ENCODE peak calls at places on chromosomes 2 and 18, in four cellular contexts. N is heart right ventricle; I is CD4-positive, CD25-positive, alpha-beta regulatory T cell; O is uterus. M is an unnamed sample.

GRCh38 chr2:128578406-128579385 is 260.0 kb upstream of the HS6ST1 start:
- DNase-seq in O (no peak), N (no peak), I (no peak), M (no peak)

GRCh38 chr2:188475945-188476344 is 184.3 kb downstream of the GULP1 start:
- DNase-seq in N (no peak), I (no peak), O (no peak), M (no peak)

GRCh38 chr2:43387092-43388062 is 161.0 kb upstream of the ZFP36L2 start:
- DNase-seq in N (no peak), O (no peak), I (no peak), M (peak; percentile 36)

GRCh38 chr2:20187331-20187730 is 37.6 kb downstream of the SDC1 start:
- DNase-seq in O (no peak), I (no peak), N (no peak), M (no peak)

GRCh38 chr2:20595439-20596192 is 55.3 kb downstream of the HS1BP3 start:
- DNase-seq in O (peak; percentile 35), N (peak; percentile 17), I (no peak), M (peak; percentile 46)

GRCh38 chr2:45194611-45195010 is 185.4 kb upstream of the SIX2 start:
- DNase-seq in O (no peak), I (no peak), N (no peak), M (no peak)

GRCh38 chr2:134408386-134408785 is 154.5 kb downstream of the MGAT5 start:
- DNase-seq in O (no peak), I (no peak), N (no peak), M (no peak)

GRCh38 chr2:197286805-197287595 is 23.6 kb downstream of the ANKRD44 start:
- DNase-seq in N (no peak), I (peak; percentile 53), O (peak; percentile 86), M (no peak)

GRCh38 chr18:60339018-60339417 is 33.6 kb downstream of the MC4R start:
- DNase-seq in I (no peak), O (no peak), N (no peak), M (no peak)

GRCh38 chr2:206084870-206085741 is 868 bp downstream of the INO80D start:
- DNase-seq in I (peak; percentile 33), N (peak; percentile 48), O (peak; percentile 31), M (peak; percentile 45)

GRCh38 chr18:9708057-9708881 is at the start of gene RAB31:
- DNase-seq in I (no peak), O (peak; percentile 80), N (peak; percentile 86), M (peak; percentile 34)

GRCh38 chr2:142824756-142825155 is 52.7 kb upstream of the KYNU start:
- DNase-seq in N (no peak), I (no peak), O (no peak), M (no peak)

GRCh38 chr2:44537264-44537663 is 175.5 kb downstream of the CAMKMT start:
- DNase-seq in N (no peak), O (no peak), I (no peak), M (peak; percentile 70)

GRCh38 chr2:226728996-226729395 is 70.6 kb downstream of the IRS1 start:
- DNase-seq in N (no peak), I (no peak), O (no peak), M (no peak)

GRCh38 chr2:174827371-174828369 is 63.4 kb upstream of the CHRNA1 start:
- DNase-seq in O (no peak), N (no peak), I (no peak), M (no peak)
- H3K27ac ChIP-seq in O (no peak overlapping the region), N (peak overlapping the region; percentile 79), I (no peak overlapping the region), M (no peak overlapping the region)

GRCh38 chr2:176101862-176102261 is 2.3 kb downstream of the HOXD12 start:
- DNase-seq in N (no peak), I (no peak), O (no peak), M (no peak)
- H3K27me3 ChIP-seq in N (peaks cover 63% of the 10 kb centered on the region), I (peaks cover 40% of the 10 kb centered on the region), O (peaks cover 38% of the 10 kb centered on the region), M (no peaks in the 10 kb centered on the region)

GRCh38 chr2:171523339-171523931 is 1.2 kb downstream of the CYBRD1 start:
- DNase-seq in I (no peak), O (peak; percentile 79), N (peak; percentile 79), M (peak; percentile 81)

GRCh38 chr2:171522804-171523338 is 597 bp downstream of the CYBRD1 start:
- DNase-seq in O (no peak), I (no peak), N (peak; percentile 50), M (peak; percentile 48)

GRCh38 chr2:171520471-171520870 is 1.8 kb upstream of the CYBRD1 start:
- DNase-seq in O (no peak), N (no peak), I (no peak), M (no peak)

GRCh38 chr2:171522057-171522803 is at the start of gene CYBRD1:
- DNase-seq in I (no peak), N (peak; percentile 88), O (peak; percentile 85), M (peak; percentile 91)

DNA sequence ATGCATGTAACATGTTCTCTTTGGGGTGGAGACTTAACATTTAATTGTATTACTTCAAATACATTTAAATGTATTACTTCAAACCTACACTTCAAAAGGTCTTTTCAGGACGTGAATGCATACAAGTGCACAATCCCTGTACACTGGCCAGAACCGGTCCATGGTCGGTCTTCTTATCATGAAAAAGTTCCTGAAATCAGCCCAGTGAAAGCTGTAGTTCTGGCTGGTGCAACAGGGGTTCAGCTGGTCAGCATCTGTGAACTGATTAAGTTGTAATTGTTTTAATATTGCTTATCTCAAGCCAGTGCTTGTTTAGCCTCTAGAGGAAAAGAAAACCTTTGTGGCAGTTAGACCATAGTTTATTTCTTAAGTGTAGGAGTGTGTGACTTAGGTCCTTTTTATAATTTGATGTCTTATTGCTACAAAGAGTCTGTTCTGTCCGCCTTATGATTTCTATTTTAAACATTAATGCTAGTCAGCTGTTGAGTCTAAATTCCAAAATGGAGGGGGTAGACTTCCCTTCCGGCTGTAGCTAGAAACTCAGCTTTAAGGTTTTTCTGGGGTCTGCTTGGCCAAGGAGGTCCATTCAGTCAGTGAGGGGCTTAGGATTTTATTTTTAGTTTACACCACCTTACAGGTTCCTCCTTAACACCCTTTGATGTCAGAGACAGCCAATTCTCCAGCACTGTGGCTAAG is 765 bp upstream of the CYBRD1 start:
- DNase-seq in I (no peak), O (no peak), N (no peak), M (no peak)
- H3K4me3 ChIP-seq in I (peak overlapping the region; percentile 13), O (peak overlapping the region; percentile 67), N (peak overlapping the region; percentile 84), M (peak overlapping the region; percentile 89)

GRCh38 chr2:157245441-157246211 is 11.9 kb upstream of the GALNT5 start:
- DNase-seq in I (no peak), O (no peak), N (no peak), M (no peak)

GRCh38 chr2:157244691-157245090 is 12.8 kb upstream of the GALNT5 start:
- DNase-seq in O (no peak), N (no peak), I (no peak), M (no peak)

GRCh38 chr2:157250836-157251235 is 6.7 kb upstream of the GALNT5 start:
- DNase-seq in I (no peak), N (no peak), O (no peak), M (no peak)

GRCh38 chr2:157246212-157247067 is 11.1 kb upstream of the GALNT5 start:
- DNase-seq in I (no peak), O (no peak), N (no peak), M (no peak)

DNA sequence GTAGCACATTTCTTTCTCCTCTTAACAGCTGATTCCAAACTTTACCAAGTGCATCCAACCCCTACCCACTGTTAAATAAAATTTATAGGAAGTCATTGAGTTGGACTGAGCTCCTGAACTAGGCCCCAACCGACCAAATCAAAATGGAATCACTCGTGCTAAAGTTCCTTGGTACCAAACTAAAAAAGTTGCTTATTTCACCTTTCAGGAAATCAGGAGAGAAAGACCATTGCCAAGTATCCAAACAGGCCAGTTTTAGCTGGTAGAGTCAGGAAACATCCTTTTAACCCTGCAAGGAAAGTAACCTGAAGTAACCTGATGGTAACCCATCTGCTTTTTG is 10.5 kb upstream of the GALNT5 start:
- DNase-seq in O (no peak), N (no peak), I (no peak), M (no peak)
- H3K27ac ChIP-seq in O (no peak overlapping the region), N (peak overlapping the region; percentile 24), I (no peak overlapping the region), M (peak overlapping the region; percentile 19)

GRCh38 chr2:2101924-2102323 is 229.2 kb downstream of the MYT1L start:
- DNase-seq in N (no peak), O (no peak), I (no peak), M (no peak)

GRCh38 chr2:2103320-2103719 is 227.8 kb downstream of the MYT1L start:
- DNase-seq in N (no peak), O (no peak), I (no peak), M (no peak)

GRCh38 chr2:2107140-2107539 is 223.9 kb downstream of the MYT1L start:
- DNase-seq in N (peak; percentile 44), I (no peak), O (no peak), M (peak; percentile 9)

GRCh38 chr2:2102870-2103269 is 228.2 kb downstream of the MYT1L start:
- DNase-seq in N (no peak), I (no peak), O (no peak), M (no peak)

GRCh38 chr2:2104331-2104730 is 226.7 kb downstream of the MYT1L start:
- DNase-seq in I (no peak), O (no peak), N (no peak), M (no peak)
- H3K27me3 ChIP-seq in I (no peaks in the 10 kb centered on the region), O (no peaks in the 10 kb centered on the region), N (no peaks in the 10 kb centered on the region), M (peaks cover 17% of the 10 kb centered on the region)

GRCh38 chr2:7180641-7181370 is 263.6 kb downstream of the RNF144A start:
- DNase-seq in O (no peak), N (no peak), I (no peak), M (no peak)

GRCh38 chr2:7182525-7182924 is 265.3 kb downstream of the RNF144A start:
- DNase-seq in N (no peak), I (no peak), O (no peak), M (no peak)
- H3K4me3 ChIP-seq in N (no peak overlapping the region), I (no peak overlapping the region), O (no peak overlapping the region), M (no peak overlapping the region)

GRCh38 chr2:169649278-169649677 is 44.9 kb downstream of the CFAP210 start:
- DNase-seq in N (no peak), O (no peak), I (no peak), M (no peak)

GRCh38 chr2:169640104-169640503 is 54.1 kb downstream of the CFAP210 start:
- DNase-seq in I (no peak), O (no peak), N (no peak), M (no peak)

GRCh38 chr2:169641464-169641863 is 52.7 kb downstream of the CFAP210 start:
- DNase-seq in O (no peak), I (no peak), N (no peak), M (no peak)

GRCh38 chr2:169647496-169647895 is 46.7 kb downstream of the CFAP210 start:
- DNase-seq in O (no peak), N (no peak), I (no peak), M (no peak)

GRCh38 chr2:169644173-169644572 is 50.0 kb downstream of the CFAP210 start:
- DNase-seq in N (no peak), I (no peak), O (no peak), M (no peak)
- H3K27ac ChIP-seq in N (no peak overlapping the region), I (no peak overlapping the region), O (no peak overlapping the region), M (no peak overlapping the region)

GRCh38 chr18:5095239-5095638 is 101.8 kb downstream of the AKAIN1 start:
- DNase-seq in I (no peak), O (no peak), N (no peak), M (no peak)
- H3K27me3 ChIP-seq in I (no peaks in the 10 kb centered on the region), O (no peaks in the 10 kb centered on the region), N (no peaks in the 10 kb centered on the region), M (no peaks in the 10 kb centered on the region)

GRCh38 chr2:217279571-217279970 is 419.7 kb upstream of the TNP1 start:
- DNase-seq in I (no peak), O (no peak), N (no peak), M (peak; percentile 88)
- H3K4me3 ChIP-seq in I (no peak overlapping the region), O (no peak overlapping the region), N (no peak overlapping the region), M (no peak overlapping the region)

GRCh38 chr18:31088532-31088931 is 13.7 kb downstream of the DSC2 start:
- DNase-seq in N (no peak), I (no peak), O (no peak), M (no peak)
- H3K27ac ChIP-seq in N (no peak overlapping the region), I (no peak overlapping the region), O (no peak overlapping the region), M (no peak overlapping the region)

M was measured in SJCRH30.